ENCODE peak calls at places on chromosomes 11 and 22, in eight cellular contexts. Q is pancreas, A is A673, J is OCI-LY7, D is esophagus squamous epithelium, O is left ventricle myocardium inferior, G is NT2/D1, R is right atrium auricular region. I is an unnamed sample.

GRCh38 chr11:32531528-32531927 is 52.1 kb upstream of the EIF3M start:
- DNase-seq in O (no peak), G (no peak), Q (no peak), D (no peak), A (no peak), J (no peak), R (no peak), I (no peak)

GRCh38 chr22:17734197-17734596 is 40.1 kb downstream of the BID start:
- DNase-seq in A (no peak), G (no peak), O (no peak), D (no peak), Q (no peak), J (no peak), R (no peak), I (no peak)

GRCh38 chr11:82355313-82355823 is 378.3 kb downstream of the FAM181B start:
- DNase-seq in D (no peak), R (no peak), Q (no peak), J (no peak), A (no peak), G (no peak), O (no peak), I (no peak)

GRCh38 chr11:31779268-31779879 is 31.7 kb downstream of the PAX6 start:
- DNase-seq in J (no peak), G (no peak), O (no peak), D (no peak), Q (no peak), A (no peak), R (no peak), I (peak; percentile 45)

GRCh38 chr22:29093501-29093921 is 20.7 kb downstream of the KREMEN1 start:
- DNase-seq in Q (no peak), G (no peak), O (no peak), J (no peak), D (no peak), R (no peak), A (no peak), I (no peak)

GRCh38 chr11:121467965-121468364 is 15.2 kb upstream of the SORL1-AS1 start:
- DNase-seq in Q (no peak), O (no peak), G (no peak), R (no peak), J (no peak), D (no peak), A (no peak), I (no peak)

GRCh38 chr11:19087658-19088057 is 27.1 kb upstream of the MRGPRX2 start:
- DNase-seq in D (no peak), R (no peak), O (no peak), A (no peak), J (no peak), G (no peak), Q (no peak), I (peak; percentile 80)

GRCh38 chr11:110903830-110904229 is 191.6 kb upstream of the ARHGAP20 start:
- DNase-seq in Q (no peak), D (no peak), R (no peak), G (no peak), J (no peak), O (no peak), A (peak; percentile 87), I (peak; percentile 11)

GRCh38 chr11:69455969-69456368 is 25.5 kb upstream of the LINC01488 start:
- DNase-seq in R (no peak), Q (no peak), D (no peak), O (no peak), J (no peak), G (no peak), A (no peak), I (no peak)

GRCh38 chr22:22408731-22409696 is 99.5 kb downstream of the ZNF280B start:
- DNase-seq in D (no peak), G (no peak), Q (no peak), R (peak; percentile 53), J (peak; percentile 87), A (peak; percentile 23), O (no peak), I (no peak)

GRCh38 chr11:114257621-114258558 is 38.3 kb upstream of the NNMT start:
- DNase-seq in J (no peak), G (no peak), Q (no peak), R (peak; percentile 80), D (no peak), A (no peak), O (peak; percentile 72), I (peak; percentile 32)

GRCh38 chr11:109864834-109865557 is 228.2 kb upstream of the ZC3H12C start:
- DNase-seq in J (no peak), O (no peak), R (no peak), D (no peak), Q (no peak), G (no peak), A (peak; percentile 81), I (no peak)

GRCh38 chr11:80822248-80822647 is 1381.4 kb upstream of the TENM4 start:
- DNase-seq in Q (no peak), A (no peak), O (no peak), G (no peak), R (no peak), J (no peak), D (no peak), I (no peak)

GRCh38 chr11:108967571-108967970 is 302.7 kb downstream of the DDX10 start:
- DNase-seq in A (no peak), R (no peak), G (no peak), J (no peak), O (peak; percentile 25), Q (no peak), D (no peak), I (peak; percentile 87)

GRCh38 chr11:27464155-27464759 is 8.3 kb downstream of the LGR4 start:
- DNase-seq in D (no peak), R (no peak), O (no peak), J (no peak), Q (peak; percentile 20), A (no peak), G (no peak), I (no peak)

GRCh38 chr11:33379931-33380330 is 122.8 kb downstream of the HIPK3 start:
- DNase-seq in G (no peak), J (peak; percentile 75), O (no peak), D (no peak), R (no peak), Q (no peak), A (no peak), I (no peak)

GRCh38 chr11:3745161-3745560 is 52.2 kb downstream of the NUP98 start:
- DNase-seq in G (no peak), Q (no peak), R (no peak), D (no peak), O (no peak), J (no peak), A (no peak), I (no peak)

GRCh38 chr11:45060707-45061106 is 85.7 kb upstream of the PRDM11 start:
- DNase-seq in G (no peak), D (no peak), A (no peak), J (no peak), R (no peak), Q (no peak), O (no peak), I (no peak)

GRCh38 chr11:65439331-65440181 is 17.0 kb downstream of the NEAT1 start:
- DNase-seq in R (peak; percentile 57), A (no peak), D (no peak), Q (no peak), J (no peak), G (no peak), O (no peak), I (peak; percentile 9)

GRCh38 chr11:105915036-105915435 is 107.0 kb downstream of the MSANTD4 start:
- DNase-seq in J (no peak), D (no peak), Q (no peak), R (no peak), A (no peak), O (no peak), G (no peak), I (no peak)
- H3K4me3 ChIP-seq in J (no peak overlapping the region), D (no peak overlapping the region), Q (no peak overlapping the region), R (no peak overlapping the region), A (no peak overlapping the region), O (no peak overlapping the region), G (no peak overlapping the region), I (no peak overlapping the region)

GRCh38 chr22:19398680-19399079 is 32.9 kb downstream of the HIRA start:
- DNase-seq in O (no peak), R (no peak), Q (no peak), J (no peak), A (no peak), D (no peak), G (no peak), I (no peak)

GRCh38 chr22:19398206-19398605 is 33.3 kb downstream of the HIRA start:
- DNase-seq in O (no peak), D (no peak), J (no peak), Q (no peak), R (no peak), G (no peak), A (no peak), I (peak; percentile 10)

GRCh38 chr22:19396561-19396933 is 35.0 kb downstream of the HIRA start:
- DNase-seq in Q (no peak), A (no peak), G (no peak), D (no peak), O (no peak), J (no peak), R (no peak), I (no peak)

GRCh38 chr22:19397729-19398094 is 33.8 kb downstream of the HIRA start:
- DNase-seq in D (no peak), O (no peak), G (no peak), A (no peak), R (no peak), Q (no peak), J (no peak), I (no peak)

GRCh38 chr22:19396934-19397728 is 34.4 kb downstream of the HIRA start:
- DNase-seq in D (no peak), J (no peak), G (no peak), Q (no peak), R (no peak), A (no peak), O (no peak), I (no peak)
- H3K4me3 ChIP-seq in D (no peak overlapping the region), J (no peak overlapping the region), G (no peak overlapping the region), Q (no peak overlapping the region), R (no peak overlapping the region), A (no peak overlapping the region), O (no peak overlapping the region), I (no peak overlapping the region)

GRCh38 chr11:132005874-132006273 is 635.5 kb downstream of the NTM start:
- DNase-seq in D (no peak), J (no peak), Q (no peak), R (no peak), O (no peak), A (no peak), G (no peak), I (no peak)
- H3K4me3 ChIP-seq in D (no peak overlapping the region), J (no peak overlapping the region), Q (no peak overlapping the region), R (no peak overlapping the region), O (no peak overlapping the region), A (no peak overlapping the region), G (no peak overlapping the region), I (no peak overlapping the region)

GRCh38 chr22:19760652-19761002 is at the start of gene TBX1:
- DNase-seq in R (no peak), D (no peak), J (no peak), A (no peak), Q (no peak), O (no peak), G (no peak), I (peak; percentile 40)

GRCh38 chr22:19759994-19760651 is 455 bp upstream of the TBX1 start:
- DNase-seq in D (no peak), O (no peak), Q (no peak), A (no peak), G (no peak), J (no peak), R (no peak), I (no peak)

GRCh38 chr22:19762315-19763140 is 1.9 kb downstream of the TBX1 start:
- DNase-seq in G (no peak), J (no peak), D (no peak), Q (no peak), R (no peak), O (no peak), A (no peak), I (no peak)

GRCh38 chr22:19761500-19762314 is 1.1 kb downstream of the TBX1 start:
- DNase-seq in D (no peak), G (no peak), J (no peak), A (no peak), Q (no peak), O (no peak), R (no peak), I (peak; percentile 43)

GRCh38 chr22:19761022-19761499 is 483 bp downstream of the TBX1 start:
- DNase-seq in Q (no peak), A (no peak), R (no peak), D (no peak), J (no peak), O (no peak), G (no peak), I (no peak)
- H3K4me3 ChIP-seq in Q (no peak overlapping the region), A (peak overlapping the region; percentile 31), R (peak overlapping the region; percentile 28), D (no peak overlapping the region), J (no peak overlapping the region), O (peak overlapping the region; percentile 51), G (peak overlapping the region; percentile 34), I (peak overlapping the region; percentile 61)